ENCODE peak calls at places on chromosomes 6 and 20, in six cellular contexts. N is mesendoderm; C is activated gamma-delta T cell; J is NT2/D1; V is T-helper 9 cell; X is activated naive CD4-positive, alpha-beta T cell treated with anti-CD3 and anti-CD28 coated beads, Interleukin-2, amount 50 U/mL, for 16 hours. H is an unnamed sample.

GRCh38 chr6:14542670-14543366 is 425.2 kb downstream of the CD83 start:
- DNase-seq in N (no peak), C (no peak), J (no peak), V (no peak), X (peak; percentile 77), H (no peak)

GRCh38 chr6:145733207-145733606 is 2.1 kb downstream of the EPM2A start:
- DNase-seq in N (no peak), C (no peak), J (no peak), V (no peak), X (no peak), H (no peak)

GRCh38 chr6:137705166-137706064 is 161.6 kb upstream of the TNFAIP3 start:
- DNase-seq in N (peak; percentile 49), C (peak; percentile 25), J (peak; percentile 16), V (peak; percentile 74), X (peak; percentile 69), H (no peak)

GRCh38 chr6:138514860-138515540 is 15.7 kb upstream of the NHSL1 start:
- DNase-seq in N (no peak), C (no peak), J (no peak), V (no peak), X (no peak), H (no peak)

GRCh38 chr6:74510878-74511277 is 695.0 kb downstream of the COL12A1 start:
- DNase-seq in N (no peak), C (no peak), J (no peak), V (no peak), X (no peak), H (no peak)

GRCh38 chr6:12110523-12111154 is 98.5 kb downstream of the HIVEP1 start:
- DNase-seq in N (no peak), C (no peak), J (no peak), V (no peak), X (no peak), H (no peak)

GRCh38 chr6:89944826-89945407 is 50.6 kb downstream of the GJA10 start:
- DNase-seq in N (no peak), C (no peak), J (no peak), V (no peak), X (no peak), H (no peak)

GRCh38 chr20:8601542-8601912 is 467.4 kb upstream of the PLCB4 start:
- DNase-seq in N (no peak), C (no peak), J (no peak), V (no peak), X (no peak), H (no peak)

GRCh38 chr6:53032853-53033252 is 32.4 kb upstream of the FBXO9 start:
- DNase-seq in N (no peak), C (no peak), J (no peak), V (no peak), X (no peak), H (no peak)

GRCh38 chr6:37021356-37022129 is 16.1 kb downstream of the FGD2 start:
- DNase-seq in N (peak; percentile 82), C (no peak), J (no peak), V (peak; percentile 56), X (peak; percentile 69), H (no peak)

GRCh38 chr6:132498638-132499037 is 14.3 kb downstream of the STX7 start:
- DNase-seq in N (no peak), C (no peak), J (no peak), V (no peak), X (no peak), H (no peak)

GRCh38 chr6:25492951-25493350 is 159.1 kb upstream of the SCGN start:
- DNase-seq in N (no peak), C (no peak), J (no peak), V (no peak), X (no peak), H (no peak)

GRCh38 chr20:10761786-10762185 is 88.0 kb upstream of the JAG1 start:
- DNase-seq in N (no peak), C (no peak), J (no peak), V (no peak), X (no peak), H (no peak)

GRCh38 chr6:42702200-42702599 is 20.2 kb downstream of the PRPH2 start:
- DNase-seq in N (peak; percentile 78), C (no peak), J (no peak), V (no peak), X (no peak), H (no peak)

GRCh38 chr6:48535569-48535968 is 424.6 kb upstream of the PTCHD4 start:
- DNase-seq in N (peak; percentile 50), C (no peak), J (peak; percentile 13), V (no peak), X (no peak), H (no peak)

GRCh38 chr20:22383156-22383555 is 201.2 kb downstream of the FOXA2 start:
- DNase-seq in N (no peak), C (no peak), J (no peak), V (no peak), X (no peak), H (no peak)

GRCh38 chr6:149273318-149273717 is 44.2 kb upstream of the TAB2 start:
- DNase-seq in N (no peak), C (no peak), J (no peak), V (no peak), X (no peak), H (no peak)

GRCh38 chr20:32536861-32537656 is 48.1 kb downstream of the NOL4L start:
- DNase-seq in N (no peak), C (peak; percentile 51), J (no peak), V (peak; percentile 62), X (peak; percentile 53), H (no peak)

GRCh38 chr6:41278699-41279405 is 7.6 kb downstream of the TREM1 start:
- DNase-seq in N (peak; percentile 95), C (no peak), J (peak; percentile 82), V (peak; percentile 38), X (peak; percentile 66), H (no peak)

GRCh38 chr20:48983423-48984400 is 62.2 kb downstream of the ARFGEF2 start:
- DNase-seq in N (peak; percentile 2), C (no peak), J (no peak), V (no peak), X (no peak), H (no peak)

GRCh38 chr20:20594171-20594530 is 118.3 kb downstream of the RALGAPA2 start:
- DNase-seq in N (peak; percentile 29), C (no peak), J (no peak), V (no peak), X (no peak), H (no peak)

GRCh38 chr6:156933201-156934053 is 156.2 kb downstream of the ARID1B start:
- DNase-seq in N (peak; percentile 66), C (no peak), J (no peak), V (no peak), X (no peak), H (no peak)

GRCh38 chr6:154719433-154719832 is 13.8 kb upstream of the SCAF8 start:
- DNase-seq in N (no peak), C (no peak), J (no peak), V (no peak), X (no peak), H (no peak)

H was measured in cortex of kidney.